ENCODE peak calls at places on chromosomes 11 and 22, in ten cellular contexts. O, S, Z, P, R, X, D, M, F and C are unnamed samples.

GRCh38 chr11:2929880-2930704 is 872 bp upstream of the PHLDA2 start:
- DNase-seq in F (no peak), X (peak; percentile 82), D (peak; percentile 55), O (peak; percentile 69), Z (peak; percentile 46), M (peak; percentile 73), S (peak; percentile 52), P (peak; percentile 53), R (peak; percentile 79), C (peak; percentile 70)

GRCh38 chr11:62514151-62514550 is 32.5 kb downstream of the AHNAK start:
- DNase-seq in O (no peak), D (no peak), F (no peak), S (no peak), X (no peak), R (no peak), M (peak; percentile 10), P (no peak), Z (no peak), C (no peak)

GRCh38 chr11:11510939-11511338 is 110.9 kb downstream of the GALNT18 start:
- DNase-seq in M (no peak), F (no peak), X (no peak), Z (no peak), P (no peak), S (no peak), R (no peak), D (peak; percentile 47), O (peak; percentile 52), C (peak; percentile 84)

GRCh38 chr11:3135491-3136440 is 29.3 kb downstream of the OSBPL5 start:
- DNase-seq in R (peak; percentile 52), D (no peak), Z (no peak), P (no peak), M (no peak), X (peak; percentile 82), S (no peak), F (no peak), O (no peak), C (peak; percentile 61)

GRCh38 chr11:44940424-44940823 is 10.3 kb downstream of the TP53I11 start:
- DNase-seq in O (peak; percentile 34), S (no peak), Z (no peak), P (no peak), D (no peak), R (no peak), F (no peak), X (no peak), M (no peak), C (no peak)

GRCh38 chr11:67160872-67161783 is 42.1 kb downstream of the KDM2A start:
- DNase-seq in X (no peak), D (no peak), S (no peak), M (no peak), F (no peak), R (no peak), O (no peak), Z (no peak), P (no peak), C (no peak)

GRCh38 chr11:123601136-123601535 is 53.3 kb downstream of the SCN3B start:
- DNase-seq in R (no peak), P (no peak), M (no peak), X (no peak), F (no peak), Z (no peak), D (no peak), S (no peak), O (no peak), C (no peak)

GRCh38 chr22:19357270-19358105 is 66.0 kb upstream of the CLTCL1 start:
- DNase-seq in R (no peak), F (no peak), S (no peak), Z (no peak), O (no peak), X (no peak), P (no peak), M (no peak), D (no peak), C (no peak)

GRCh38 chr11:2885017-2885675 is 429 bp downstream of the CDKN1C start:
- DNase-seq in O (peak; percentile 58), D (peak; percentile 69), R (peak; percentile 79), X (peak; percentile 91), M (peak; percentile 79), F (no peak), S (peak; percentile 71), Z (no peak), P (no peak), C (peak; percentile 86)

GRCh38 chr11:33620423-33621120 is 80.1 kb downstream of the C11orf91 start:
- DNase-seq in R (no peak), O (no peak), D (no peak), F (no peak), X (no peak), P (no peak), M (no peak), Z (no peak), S (no peak), C (no peak)

GRCh38 chr11:64247729-64248531 is 1.2 kb upstream of the PPP1R14B start:
- DNase-seq in D (no peak), F (no peak), P (no peak), O (no peak), Z (no peak), R (no peak), X (no peak), M (no peak), S (no peak), C (no peak)

GRCh38 chr11:64250406-64250874 is 890 bp upstream of the PLCB3 start:
- DNase-seq in O (no peak), Z (no peak), S (no peak), P (no peak), R (no peak), D (no peak), F (no peak), X (no peak), M (no peak), C (no peak)

GRCh38 chr11:64248578-64248977 is 1.8 kb upstream of the PPP1R14B start:
- DNase-seq in Z (no peak), M (peak; percentile 31), F (no peak), R (no peak), D (no peak), O (no peak), X (no peak), S (no peak), P (no peak), C (no peak)

GRCh38 chr11:64249563-64250405 is 1.5 kb upstream of the PLCB3 start:
- DNase-seq in S (no peak), Z (no peak), P (no peak), R (no peak), X (no peak), M (no peak), D (no peak), F (no peak), O (no peak), C (no peak)

DNA sequence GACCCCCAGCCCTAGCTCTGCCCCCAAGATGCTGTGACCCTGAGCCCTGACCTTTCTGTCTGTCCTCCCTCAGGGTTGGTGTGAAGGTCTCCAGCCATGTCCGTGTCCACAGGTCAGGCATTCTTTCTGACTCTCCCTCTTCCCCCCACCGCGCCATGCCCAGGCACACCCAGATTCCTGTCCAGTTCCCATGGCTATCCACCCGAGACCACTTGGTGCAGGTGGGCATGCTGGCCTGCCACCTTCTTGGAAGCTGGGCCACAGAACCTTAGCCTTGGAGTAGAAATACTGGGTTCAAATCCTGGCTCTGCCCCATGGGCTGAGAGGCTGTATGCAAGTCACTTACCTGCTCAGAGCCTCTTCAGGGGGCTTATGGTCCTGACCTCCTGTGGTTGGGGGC is 2.3 kb upstream of the PLCB3 start:
- DNase-seq in R (no peak), M (no peak), X (no peak), F (no peak), O (no peak), S (no peak), P (no peak), Z (no peak), D (no peak), C (no peak)
- TF ChIP-seq POLR2AphosphoS5 in R (no peak), M (no peak), X (no peak), F (no peak), O (no peak), S (no peak), P (no peak), Z (no peak), D (no peak), C (no peak)

DNA sequence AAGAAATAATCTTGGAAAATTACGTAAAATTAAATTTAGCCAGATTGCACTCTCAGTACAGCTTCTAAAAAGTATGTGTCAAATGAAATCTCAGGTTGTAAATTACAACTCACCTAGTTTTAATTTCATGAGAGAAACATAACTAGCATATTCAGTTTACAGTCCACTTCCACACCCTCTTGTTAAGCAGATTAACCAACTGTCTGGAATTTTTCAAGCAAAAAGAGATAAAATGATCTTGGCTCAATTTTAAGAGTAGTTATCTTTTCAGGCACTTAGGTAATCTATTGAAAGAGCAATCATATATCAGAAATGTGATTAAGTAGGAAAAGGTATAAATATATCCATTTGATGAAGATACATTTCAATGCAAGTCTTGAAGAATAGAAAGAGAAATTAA is 928.4 kb upstream of the CCDC90B start:
- DNase-seq in M (no peak), S (no peak), X (no peak), O (no peak), P (no peak), R (no peak), D (no peak), F (no peak), Z (no peak), C (no peak)
- H3K4me3 ChIP-seq in M (no peak overlapping the region), S (no peak overlapping the region), X (no peak overlapping the region), O (no peak overlapping the region), P (no peak overlapping the region), R (no peak overlapping the region), D (no peak overlapping the region), F (no peak overlapping the region), Z (no peak overlapping the region), C (no peak overlapping the region)

DNA sequence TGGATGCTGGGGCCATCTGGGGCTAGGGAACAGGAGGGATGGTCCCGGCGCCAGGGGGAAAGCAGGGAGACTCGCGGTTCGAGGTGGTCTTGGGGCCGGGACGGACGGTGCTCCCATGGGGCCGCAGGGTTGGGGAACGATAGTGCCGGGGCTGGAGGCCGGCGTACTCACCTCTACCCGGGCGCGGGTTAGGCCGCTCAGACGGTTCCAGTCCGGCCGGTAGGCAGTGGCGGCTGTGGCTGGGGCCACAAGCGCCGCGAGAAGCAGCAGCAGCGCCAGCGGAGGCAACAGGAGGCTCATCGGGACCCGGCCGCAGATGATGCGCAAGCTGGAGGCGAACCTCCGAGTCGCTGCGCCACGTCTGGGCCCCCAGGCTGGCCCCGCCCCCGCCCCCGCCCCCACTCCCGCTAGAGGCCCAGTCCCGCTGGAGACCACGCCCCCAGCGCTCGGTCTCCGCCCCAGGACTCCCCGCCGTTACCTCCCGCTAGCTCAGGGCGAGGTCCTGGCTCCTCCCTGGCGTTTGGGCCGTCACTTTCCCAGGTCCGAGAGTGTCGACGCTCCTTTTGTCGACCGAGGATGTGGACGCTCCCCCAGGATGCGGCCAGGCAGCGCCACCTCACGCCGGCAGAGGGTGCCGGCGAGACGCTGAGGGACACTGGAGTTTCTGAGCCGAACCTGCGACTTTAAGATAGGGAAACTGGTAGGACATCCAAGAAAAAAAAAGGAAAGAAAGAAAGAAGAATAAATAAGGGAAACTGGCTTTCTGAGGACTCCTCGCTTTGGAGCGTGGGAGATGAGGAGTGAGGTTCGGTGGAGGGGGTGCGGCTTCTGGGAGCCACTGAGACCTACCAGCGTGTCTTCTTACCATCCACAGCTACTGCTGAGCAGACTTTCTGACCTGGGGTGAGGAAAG is at the start of gene SELENOM:
- DNase-seq in O (peak; percentile 98), Z (peak; percentile 96), M (peak; percentile 94), P (peak; percentile 86), F (peak; percentile 99), R (peak; percentile 97), S (peak; percentile 97), D (peak; percentile 98), X (peak; percentile 97), C (peak; percentile 99)
- TF ChIP-seq POLR2A in O (peak; percentile 64), Z (no peak), M (no peak), P (no peak), F (peak; percentile 83), R (peak; percentile 57), S (no peak), D (peak; percentile 62), X (no peak), C (peak; percentile 96)

GRCh38 chr22:38843716-38844660 is at the start of gene NPTXR:
- DNase-seq in M (peak; percentile 83), F (no peak), O (peak; percentile 58), S (peak; percentile 62), Z (no peak), D (no peak), X (no peak), P (peak; percentile 30), R (no peak), C (no peak)
- TF ChIP-seq POLR2AphosphoS5 in M (peak; percentile 27), F (peak; percentile 29), O (no peak), S (peak; percentile 59), Z (peak; percentile 75), D (no peak), X (peak; percentile 75), P (peak; percentile 16), R (no peak), C (peak; percentile 75)